ENCODE peak calls at places on chromosomes 5 and 9, in four cellular contexts. R, C, Q and P are unnamed samples.
A peak's percentile ranks its signal among the peaks of the same experiment; 100 is the strongest.

GRCh38 chr9:131382850-131383729 is 10.8 kb upstream of the PRRC2B start:
- DNase-seq in Q (peak; percentile 45), C (peak; percentile 65), R (peak; percentile 80), P (no peak)

GRCh38 chr5:180291234-180291940 is 496 bp downstream of the MAPK9 start:
- DNase-seq in R (no peak), C (peak; percentile 47), Q (no peak), P (no peak)

GRCh38 chr5:14775857-14776256 is 95.7 kb downstream of the ANKH start:
- DNase-seq in R (no peak), C (no peak), Q (no peak), P (no peak)

GRCh38 chr5:159814810-159815585 is 101.3 kb upstream of the ADRA1B start:
- DNase-seq in R (no peak), Q (no peak), C (no peak), P (no peak)

GRCh38 chr5:53109041-53109435 is 519 bp downstream of the MOCS2 start:
- DNase-seq in C (no peak), Q (no peak), R (peak; percentile 9), P (no peak)

GRCh38 chr9:89223398-89223977 is 44.9 kb upstream of the SHC3 start:
- DNase-seq in C (no peak), Q (no peak), R (no peak), P (no peak)

GRCh38 chr9:93909242-93909616 is 45.9 kb downstream of the BARX1 start:
- DNase-seq in R (no peak), Q (no peak), C (no peak), P (no peak)

GRCh38 chr5:10977011-10977410 is 216.0 kb upstream of the DAP start:
- DNase-seq in Q (no peak), C (no peak), R (no peak), P (no peak)

GRCh38 chr9:129750010-129750409 is 2.8 kb downstream of the PTGES start:
- DNase-seq in Q (peak; percentile 87), R (no peak), C (no peak), P (no peak)

GRCh38 chr9:129137292-129138143 is 26.3 kb downstream of the PTPA start:
- DNase-seq in C (no peak), R (no peak), Q (no peak), P (no peak)